ENCODE peak calls at places on chromosome 17, in five cellular contexts. H, C, L, N and I are unnamed samples.

GRCh38 chr17:38706625-38707298 is 1.7 kb downstream of the MLLT6 start:
- DNase-seq in H (no peak), C (peak), L (peak), N (peak), I (no peak)

GRCh38 chr17:50681260-50682200 is 26.2 kb downstream of the ANKRD40 start:
- DNase-seq in H (peak), C (no peak), L (peak), N (no peak), I (peak)

GRCh38 chr17:1042486-1042885 is 45.6 kb downstream of the TIMM22 start:
- DNase-seq in H (no peak), C (no peak), L (no peak), N (no peak), I (no peak)

GRCh38 chr17:20203761-20204263 is 194.7 kb downstream of the SPECC1 start:
- DNase-seq in H (no peak), C (no peak), L (no peak), N (no peak), I (no peak)

GRCh38 chr17:16449121-16449570 is 33.8 kb downstream of the TRPV2 start:
- DNase-seq in H (no peak), C (no peak), L (no peak), N (no peak), I (no peak)

GRCh38 chr17:80992077-80992947 is 671 bp downstream of the CHMP6 start:
- DNase-seq in H (no peak), C (peak), L (peak), N (peak), I (peak)

GRCh38 chr17:51258756-51259573 is 884 bp downstream of the MBTD1 start:
- DNase-seq in H (peak), C (peak), L (peak), N (peak), I (no peak)

GRCh38 chr17:43917016-43917347 is 9.6 kb upstream of the MPP2 start:
- DNase-seq in H (no peak), C (no peak), L (no peak), N (no peak), I (no peak)

GRCh38 chr17:59038734-59039133 is 67.9 kb downstream of the TRIM37 start:
- DNase-seq in H (no peak), C (no peak), L (no peak), N (peak), I (no peak)

GRCh38 chr17:82702161-82702932 is 3.8 kb upstream of the RAB40B start:
- DNase-seq in H (no peak), C (no peak), L (no peak), N (no peak), I (no peak)

GRCh38 chr17:32849879-32850278 is 27.0 kb downstream of the MYO1D start:
- DNase-seq in H (no peak), C (no peak), L (no peak), N (no peak), I (no peak)

GRCh38 chr17:51435641-51436091 is 175.3 kb downstream of the UTP18 start:
- DNase-seq in H (peak), C (peak), L (peak), N (peak), I (peak)

GRCh38 chr17:57636274-57636673 is 108.8 kb downstream of the CCDC182 start:
- DNase-seq in H (no peak), C (no peak), L (no peak), N (no peak), I (no peak)

GRCh38 chr17:81713004-81713555 is 996 bp downstream of the SLC25A10 start:
- DNase-seq in H (no peak), C (no peak), L (no peak), N (no peak), I (no peak)

GRCh38 chr17:8131844-8132441 is 8.0 kb upstream of the HES7 start:
- DNase-seq in H (no peak), C (no peak), L (no peak), N (no peak), I (no peak)

GRCh38 chr17:75563063-75563758 is 24.4 kb upstream of the MYO15B start:
- DNase-seq in H (no peak), C (peak), L (no peak), N (no peak), I (no peak)

GRCh38 chr17:40350410-40351184 is 13.9 kb downstream of the GJD3 start:
- DNase-seq in H (no peak), C (peak), L (peak), N (peak), I (no peak)

GRCh38 chr17:35167666-35168065 is 20.0 kb downstream of the UNC45B start:
- DNase-seq in H (no peak), C (no peak), L (no peak), N (no peak), I (no peak)

GRCh38 chr17:82822281-82822680 is 17.5 kb downstream of the ZNF750 start:
- DNase-seq in H (no peak), C (no peak), L (no peak), N (no peak), I (no peak)

GRCh38 chr17:18143044-18143936 is 34.7 kb downstream of the MYO15A start:
- DNase-seq in H (no peak), C (no peak), L (peak), N (peak), I (peak)
- TF ChIP-seq CTCF in H (peak), C (peak), L (peak), N (peak), I (peak)

GRCh38 chr17:65556014-65556909 is 5.2 kb downstream of the AXIN2 start:
- DNase-seq in H (peak), C (peak), L (peak), N (peak), I (peak)
- TF ChIP-seq CTCF in H (peak), C (peak), L (peak), N (peak), I (peak)

DNA sequence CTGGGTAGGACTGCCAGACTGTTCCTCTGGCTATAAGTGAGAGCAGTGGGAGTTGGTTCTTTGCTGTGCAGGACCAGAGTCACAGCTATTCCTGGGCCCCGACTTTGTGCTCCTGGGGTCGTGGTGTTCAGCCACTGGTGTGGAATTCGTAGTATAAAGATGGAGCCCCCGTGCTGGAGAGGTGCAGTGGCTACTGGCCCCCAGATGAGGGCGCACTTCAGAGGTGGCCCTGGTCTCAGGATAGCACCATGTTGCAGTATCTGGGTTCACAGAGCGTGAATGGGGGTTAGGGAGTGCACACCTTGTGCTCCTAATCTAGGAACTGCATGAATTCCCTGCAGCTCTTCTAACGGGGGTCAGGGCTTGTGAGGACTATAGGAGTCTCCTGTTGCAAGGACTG is 21.1 kb downstream of the TANC2 start:
- DNase-seq in H (no peak), C (peak), L (no peak), N (peak), I (no peak)
- TF ChIP-seq CTCF in H (no peak), C (no peak), L (peak), N (peak), I (no peak)

DNA sequence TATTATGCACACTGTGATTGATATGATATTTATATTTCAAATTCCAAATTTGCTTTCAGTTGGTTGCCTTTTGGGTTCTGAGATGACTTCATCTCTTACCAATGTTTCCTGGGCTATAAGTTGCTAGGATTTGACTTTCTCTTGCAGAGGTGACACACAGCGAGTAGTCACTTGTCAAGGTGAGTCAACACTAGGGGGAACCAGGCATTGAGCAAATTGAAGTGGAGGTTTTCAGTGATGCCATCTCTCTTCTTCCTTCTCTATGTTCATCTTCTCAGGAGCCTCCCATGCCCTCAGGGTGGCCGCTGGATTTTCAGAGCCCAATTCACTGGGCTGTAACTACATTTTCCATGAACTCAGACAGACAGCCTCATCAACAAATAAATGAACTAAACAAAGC is 6.0 kb upstream of the CPD start:
- DNase-seq in H (peak), C (no peak), L (no peak), N (no peak), I (no peak)
- TF ChIP-seq CTCF in H (no peak), C (no peak), L (no peak), N (peak), I (no peak)

DNA sequence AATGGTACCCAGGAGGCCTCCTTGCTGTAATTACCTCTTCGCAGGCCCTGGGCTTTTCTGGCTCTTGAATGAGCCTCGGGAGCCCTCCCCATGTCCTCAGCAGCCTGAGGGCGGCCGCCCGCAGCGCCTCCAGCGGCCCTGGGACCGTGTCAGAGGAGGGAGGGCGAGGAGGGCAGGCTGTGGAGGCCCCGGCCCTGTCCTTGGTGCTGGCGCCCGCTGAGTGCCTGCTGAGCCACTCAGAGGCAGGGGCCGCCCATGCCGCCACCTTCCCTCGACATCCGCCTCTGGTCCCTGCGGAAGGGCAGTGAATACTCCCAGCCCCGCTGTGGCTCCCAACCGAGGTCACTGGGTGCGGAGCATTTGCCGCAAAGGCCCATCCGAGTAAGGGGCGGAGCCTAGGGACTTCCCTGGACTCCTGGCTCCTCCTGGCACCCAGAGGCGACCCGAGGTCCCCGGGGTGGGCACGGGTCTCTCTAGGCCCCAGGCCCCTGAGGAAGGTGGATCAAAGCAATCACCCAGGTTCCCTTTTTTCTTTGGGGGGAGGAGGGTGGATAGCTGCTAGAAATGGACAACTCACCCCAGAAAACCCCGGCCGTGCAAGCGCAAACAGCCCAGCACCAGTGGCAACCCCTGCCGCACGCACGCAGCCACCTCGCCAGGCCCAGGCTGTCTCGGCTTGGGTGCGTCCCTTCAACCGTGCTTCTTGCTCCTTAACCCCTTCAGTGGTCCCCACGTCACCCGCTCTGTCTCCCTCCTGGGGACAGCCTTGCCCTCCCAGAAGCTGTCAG is 2.7 kb downstream of the RBFOX3 start:
- DNase-seq in H (peak), C (peak), L (peak), N (peak), I (peak)
- TF ChIP-seq CTCF in H (no peak), C (no peak), L (peak), N (peak), I (no peak)

GRCh38 chr17:78316867-78317816 is 42.7 kb downstream of the SOCS3 start:
- DNase-seq in H (peak), C (peak), L (peak), N (peak), I (peak)

GRCh38 chr17:78316115-78316866 is 43.6 kb downstream of the SOCS3 start:
- DNase-seq in H (no peak), C (no peak), L (no peak), N (peak), I (peak)

GRCh38 chr17:78315355-78316114 is 44.3 kb downstream of the SOCS3 start:
- DNase-seq in H (no peak), C (no peak), L (no peak), N (peak), I (peak)

GRCh38 chr17:78313735-78314648 is 45.9 kb downstream of the SOCS3 start:
- DNase-seq in H (peak), C (peak), L (peak), N (peak), I (peak)

GRCh38 chr17:78314683-78315354 is 45.1 kb downstream of the SOCS3 start:
- DNase-seq in H (no peak), C (no peak), L (no peak), N (peak), I (no peak)
- TF ChIP-seq CTCF in H (no peak), C (no peak), L (no peak), N (peak), I (no peak)

GRCh38 chr17:47803751-47804150 is 17.8 kb downstream of the OSBPL7 start:
- DNase-seq in H (no peak), C (no peak), L (no peak), N (peak), I (no peak)
- TF ChIP-seq CTCF in H (no peak), C (no peak), L (no peak), N (no peak), I (no peak)